ENCODE peak calls at places on chromosome 3, in five cellular contexts. One of them, this sample, is unnamed.

GRCh38 chr3:37526511-37526910 is 335.2 kb upstream of the CTDSPL start:
- DNase-seq in AG04449: no peak
- DNase-seq in nephron progenitor cell: no peak
- DNase-seq in RWPE1: no peak
- DNase-seq in HL-60: no peak
- DNase-seq in this sample: no peak

GRCh38 chr3:25748189-25748588 is 35.1 kb downstream of the NGLY1 start:
- DNase-seq in AG04449: no peak
- DNase-seq in nephron progenitor cell: no peak
- DNase-seq in RWPE1: no peak
- DNase-seq in HL-60: no peak
- DNase-seq in this sample: no peak

GRCh38 chr3:158486200-158486599 is 84.8 kb upstream of the MLF1 start:
- DNase-seq in AG04449: no peak
- DNase-seq in nephron progenitor cell: no peak
- DNase-seq in RWPE1: no peak
- DNase-seq in HL-60: no peak
- DNase-seq in this sample: no peak

GRCh38 chr3:141275511-141275910 is 43.9 kb downstream of the PXYLP1 start:
- DNase-seq in AG04449: no peak
- DNase-seq in nephron progenitor cell: no peak
- DNase-seq in RWPE1: no peak
- DNase-seq in HL-60: no peak
- DNase-seq in this sample: no peak

GRCh38 chr3:71078199-71078598 is 505.3 kb downstream of the FOXP1 start:
- DNase-seq in AG04449: no peak
- DNase-seq in nephron progenitor cell: no peak
- DNase-seq in RWPE1: no peak
- DNase-seq in HL-60: no peak
- DNase-seq in this sample: no peak

GRCh38 chr3:134627831-134628230 is 23.0 kb downstream of the KY start:
- DNase-seq in AG04449: no peak
- DNase-seq in nephron progenitor cell: no peak
- DNase-seq in RWPE1: no peak
- DNase-seq in HL-60: peak
- DNase-seq in this sample: no peak

GRCh38 chr3:69255928-69256327 is 130.0 kb downstream of the FRMD4B start:
- DNase-seq in AG04449: no peak
- DNase-seq in nephron progenitor cell: no peak
- DNase-seq in RWPE1: no peak
- DNase-seq in HL-60: no peak
- DNase-seq in this sample: no peak

GRCh38 chr3:155730843-155731242 is 14.0 kb downstream of the PLCH1 start:
- DNase-seq in AG04449: no peak
- DNase-seq in nephron progenitor cell: no peak
- DNase-seq in RWPE1: no peak
- DNase-seq in HL-60: no peak
- DNase-seq in this sample: no peak

GRCh38 chr3:126649556-126650092 is 5.3 kb downstream of the TXNRD3 start:
- DNase-seq in AG04449: no peak
- DNase-seq in nephron progenitor cell: no peak
- DNase-seq in RWPE1: no peak
- DNase-seq in HL-60: no peak
- DNase-seq in this sample: no peak

GRCh38 chr3:182978387-182978786 is 2.0 kb downstream of the DCUN1D1 start:
- DNase-seq in AG04449: no peak
- DNase-seq in nephron progenitor cell: no peak
- DNase-seq in RWPE1: no peak
- DNase-seq in HL-60: no peak
- DNase-seq in this sample: no peak

GRCh38 chr3:10497439-10497838 is 7.9 kb downstream of the ATP2B2 start:
- DNase-seq in AG04449: no peak
- DNase-seq in nephron progenitor cell: no peak
- DNase-seq in RWPE1: no peak
- DNase-seq in HL-60: no peak
- DNase-seq in this sample: no peak

GRCh38 chr3:177136715-177137114 is 60.6 kb downstream of the TBL1XR1 start:
- DNase-seq in AG04449: no peak
- DNase-seq in nephron progenitor cell: no peak
- DNase-seq in RWPE1: no peak
- DNase-seq in HL-60: no peak
- DNase-seq in this sample: no peak

GRCh38 chr3:43959498-43960447 is 269.0 kb downstream of the ABHD5 start:
- DNase-seq in AG04449: no peak
- DNase-seq in nephron progenitor cell: no peak
- DNase-seq in RWPE1: no peak
- DNase-seq in HL-60: no peak
- DNase-seq in this sample: no peak

GRCh38 chr3:169400874-169401273 is 262.6 kb downstream of the MECOM start:
- DNase-seq in AG04449: no peak
- DNase-seq in nephron progenitor cell: no peak
- DNase-seq in RWPE1: no peak
- DNase-seq in HL-60: no peak
- DNase-seq in this sample: no peak

GRCh38 chr3:139312416-139312815 is 31.4 kb upstream of the MRPS22 start:
- DNase-seq in AG04449: no peak
- DNase-seq in nephron progenitor cell: no peak
- DNase-seq in RWPE1: no peak
- DNase-seq in HL-60: no peak
- DNase-seq in this sample: no peak

GRCh38 chr3:110576962-110577361 is 494.7 kb upstream of the NECTIN3 start:
- DNase-seq in AG04449: peak
- DNase-seq in nephron progenitor cell: no peak
- DNase-seq in RWPE1: peak
- DNase-seq in HL-60: no peak
- DNase-seq in this sample: no peak

GRCh38 chr3:144821583-144821982 is 850.0 kb downstream of the DIPK2A start:
- DNase-seq in AG04449: no peak
- DNase-seq in nephron progenitor cell: no peak
- DNase-seq in RWPE1: no peak
- DNase-seq in HL-60: no peak
- DNase-seq in this sample: no peak

GRCh38 chr3:79467721-79468120 is 300.1 kb downstream of the ROBO1 start:
- DNase-seq in AG04449: no peak
- DNase-seq in nephron progenitor cell: no peak
- DNase-seq in RWPE1: peak
- DNase-seq in HL-60: no peak
- DNase-seq in this sample: no peak

GRCh38 chr3:135154186-135154585 is 359.1 kb downstream of the EPHB1 start:
- DNase-seq in AG04449: no peak
- DNase-seq in nephron progenitor cell: no peak
- DNase-seq in RWPE1: no peak
- DNase-seq in HL-60: no peak
- DNase-seq in this sample: no peak

GRCh38 chr3:154356009-154356408 is 31.7 kb upstream of the DHX36 start:
- DNase-seq in AG04449: no peak
- DNase-seq in nephron progenitor cell: no peak
- DNase-seq in RWPE1: peak
- DNase-seq in HL-60: no peak
- DNase-seq in this sample: no peak

GRCh38 chr3:195119461-195120198 is 151.3 kb downstream of the XXYLT1 start:
- DNase-seq in AG04449: peak
- DNase-seq in nephron progenitor cell: peak
- DNase-seq in RWPE1: peak
- DNase-seq in HL-60: no peak
- DNase-seq in this sample: no peak

GRCh38 chr3:44899683-44900367 is 25.4 kb downstream of the TGM4 start:
- DNase-seq in AG04449: no peak
- DNase-seq in nephron progenitor cell: no peak
- DNase-seq in RWPE1: no peak
- DNase-seq in HL-60: no peak
- DNase-seq in this sample: no peak

GRCh38 chr3:125039041-125039896 is 16.5 kb downstream of the HEG1 start:
- DNase-seq in AG04449: no peak
- DNase-seq in nephron progenitor cell: peak
- DNase-seq in RWPE1: no peak
- DNase-seq in HL-60: no peak
- DNase-seq in this sample: no peak

GRCh38 chr3:119149484-119149883 is 3.5 kb downstream of the TEX55 start:
- DNase-seq in AG04449: peak
- DNase-seq in nephron progenitor cell: no peak
- DNase-seq in RWPE1: no peak
- DNase-seq in HL-60: no peak
- DNase-seq in this sample: no peak

GRCh38 chr3:61796088-61796680 is 234.8 kb downstream of the PTPRG start:
- DNase-seq in AG04449: no peak
- DNase-seq in nephron progenitor cell: no peak
- DNase-seq in RWPE1: no peak
- DNase-seq in HL-60: no peak
- DNase-seq in this sample: no peak

GRCh38 chr3:196660381-196661166 is 21.1 kb downstream of the NRROS start:
- DNase-seq in AG04449: no peak
- DNase-seq in nephron progenitor cell: no peak
- DNase-seq in RWPE1: no peak
- DNase-seq in HL-60: no peak
- DNase-seq in this sample: no peak

GRCh38 chr3:187740446-187741399 is 4.5 kb downstream of the BCL6 start:
- DNase-seq in AG04449: no peak
- DNase-seq in nephron progenitor cell: peak
- DNase-seq in RWPE1: peak
- DNase-seq in HL-60: peak
- DNase-seq in this sample: no peak

GRCh38 chr3:58051196-58051595 is 43.0 kb downstream of the FLNB start:
- DNase-seq in AG04449: no peak
- DNase-seq in nephron progenitor cell: no peak
- DNase-seq in RWPE1: peak
- DNase-seq in HL-60: peak
- DNase-seq in this sample: peak

GRCh38 chr3:24145981-24146822 is 201.1 kb downstream of the NR1D2 start:
- DNase-seq in AG04449: peak
- DNase-seq in nephron progenitor cell: no peak
- DNase-seq in RWPE1: peak
- DNase-seq in HL-60: no peak
- DNase-seq in this sample: no peak

GRCh38 chr3:170054204-170054603 is 16.4 kb downstream of the GPR160 start:
- DNase-seq in AG04449: no peak
- DNase-seq in nephron progenitor cell: no peak
- DNase-seq in RWPE1: peak
- DNase-seq in HL-60: peak
- DNase-seq in this sample: no peak

GRCh38 chr3:106114848-106115247 is 246.0 kb upstream of the CBLB start:
- DNase-seq in AG04449: no peak
- DNase-seq in nephron progenitor cell: no peak
- DNase-seq in RWPE1: no peak
- DNase-seq in HL-60: no peak
- DNase-seq in this sample: no peak

DNA sequence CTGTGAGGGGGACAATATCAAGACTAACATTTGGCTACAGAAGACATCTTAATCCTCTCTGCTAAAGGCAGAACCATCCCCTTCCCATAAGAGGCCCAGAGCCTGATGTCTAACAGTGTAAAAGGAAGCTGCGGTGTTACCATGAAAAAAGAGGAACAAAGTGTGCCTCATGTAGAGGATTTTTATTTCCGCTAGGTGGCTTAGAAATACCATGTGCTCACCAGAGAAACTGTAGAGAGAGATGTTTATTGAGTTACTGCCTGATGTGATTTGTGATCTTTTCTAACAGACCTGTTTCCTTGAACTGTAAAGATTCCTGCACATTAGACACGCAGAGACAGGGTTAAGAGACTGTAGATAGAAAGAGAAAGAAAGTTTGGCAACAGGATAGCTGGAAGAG is 22.1 kb downstream of the OR5H15 start:
- DNase-seq in AG04449: no peak
- DNase-seq in nephron progenitor cell: no peak
- DNase-seq in RWPE1: peak
- DNase-seq in HL-60: peak
- DNase-seq in this sample: no peak
- TF ChIP-seq CTCF in AG04449: no peak
- TF ChIP-seq CTCF in nephron progenitor cell: no peak
- TF ChIP-seq CTCF in RWPE1: peak
- TF ChIP-seq CTCF in HL-60: peak
- TF ChIP-seq CTCF in this sample: peak

GRCh38 chr3:27358372-27358771 is 10.8 kb downstream of the NEK10 start:
- DNase-seq in AG04449: no peak
- DNase-seq in nephron progenitor cell: no peak
- DNase-seq in RWPE1: no peak
- DNase-seq in HL-60: no peak
- DNase-seq in this sample: no peak

GRCh38 chr3:27354588-27355203 is 14.5 kb downstream of the NEK10 start:
- DNase-seq in AG04449: no peak
- DNase-seq in nephron progenitor cell: no peak
- DNase-seq in RWPE1: no peak
- DNase-seq in HL-60: no peak
- DNase-seq in this sample: no peak

GRCh38 chr3:27356976-27357375 is 12.2 kb downstream of the NEK10 start:
- DNase-seq in AG04449: no peak
- DNase-seq in nephron progenitor cell: no peak
- DNase-seq in RWPE1: no peak
- DNase-seq in HL-60: no peak
- DNase-seq in this sample: no peak

GRCh38 chr3:27360113-27361078 is 8.8 kb downstream of the NEK10 start:
- DNase-seq in AG04449: no peak
- DNase-seq in nephron progenitor cell: no peak
- DNase-seq in RWPE1: peak
- DNase-seq in HL-60: no peak
- DNase-seq in this sample: no peak

GRCh38 chr3:27357665-27358258 is 11.4 kb downstream of the NEK10 start:
- DNase-seq in AG04449: no peak
- DNase-seq in nephron progenitor cell: peak
- DNase-seq in RWPE1: peak
- DNase-seq in HL-60: peak
- DNase-seq in this sample: peak
- TF ChIP-seq CTCF in AG04449: peak
- TF ChIP-seq CTCF in nephron progenitor cell: peak
- TF ChIP-seq CTCF in RWPE1: no peak
- TF ChIP-seq CTCF in HL-60: peak
- TF ChIP-seq CTCF in this sample: peak

GRCh38 chr3:66994588-66994987 is 3.5 kb upstream of the KBTBD8 start:
- DNase-seq in AG04449: no peak
- DNase-seq in nephron progenitor cell: no peak
- DNase-seq in RWPE1: no peak
- DNase-seq in HL-60: no peak
- DNase-seq in this sample: no peak
- TF ChIP-seq CTCF in AG04449: no peak
- TF ChIP-seq CTCF in nephron progenitor cell: no peak
- TF ChIP-seq CTCF in RWPE1: no peak
- TF ChIP-seq CTCF in HL-60: no peak
- TF ChIP-seq CTCF in this sample: no peak

DNA sequence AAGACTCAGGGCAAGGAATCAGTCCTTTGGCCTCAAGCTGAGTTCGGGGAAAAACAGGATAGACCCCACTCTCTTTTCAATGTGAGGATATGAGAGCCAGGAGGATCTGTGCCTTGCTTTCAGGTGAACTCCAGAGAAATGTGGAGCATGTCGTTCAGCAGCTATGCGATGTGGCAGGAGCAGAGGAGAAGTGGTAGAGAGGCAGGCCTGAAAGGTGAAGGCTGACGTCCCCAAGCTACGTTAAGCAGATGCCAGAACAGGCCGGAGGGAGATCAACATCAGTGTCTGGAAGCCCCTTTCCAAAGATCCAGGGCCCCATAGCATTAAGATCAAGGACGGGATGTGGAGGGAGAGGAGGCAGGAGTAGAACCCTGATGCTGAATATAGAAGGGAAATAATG is 160.1 kb downstream of the PLD1 start:
- DNase-seq in AG04449: no peak
- DNase-seq in nephron progenitor cell: no peak
- DNase-seq in RWPE1: no peak
- DNase-seq in HL-60: no peak
- DNase-seq in this sample: no peak
- TF ChIP-seq CTCF in AG04449: no peak
- TF ChIP-seq CTCF in nephron progenitor cell: no peak
- TF ChIP-seq CTCF in RWPE1: no peak
- TF ChIP-seq CTCF in HL-60: no peak
- TF ChIP-seq CTCF in this sample: no peak

GRCh38 chr3:31610700-31611275 is 78.1 kb downstream of the STT3B start:
- DNase-seq in AG04449: no peak
- DNase-seq in nephron progenitor cell: no peak
- DNase-seq in RWPE1: peak
- DNase-seq in HL-60: peak
- DNase-seq in this sample: no peak
- TF ChIP-seq CTCF in AG04449: peak
- TF ChIP-seq CTCF in nephron progenitor cell: no peak
- TF ChIP-seq CTCF in RWPE1: peak
- TF ChIP-seq CTCF in HL-60: no peak
- TF ChIP-seq CTCF in this sample: peak